ENCODE peak calls at places on chromosome 16, in four cellular contexts. One of them, this sample, is unnamed.

GRCh38 chr16:87492721-87493554 is at the start of gene ZCCHC14:
- DNase-seq in heart right ventricle: peak
- DNase-seq in GM23248: peak
- DNase-seq in HepG2: peak
- DNase-seq in this sample: peak

GRCh38 chr16:78126662-78127061 is 27.2 kb downstream of the WWOX start:
- DNase-seq in heart right ventricle: no peak
- DNase-seq in GM23248: no peak
- DNase-seq in HepG2: no peak
- DNase-seq in this sample: no peak

GRCh38 chr16:28149016-28149888 is 62.5 kb downstream of the XPO6 start:
- DNase-seq in heart right ventricle: no peak
- DNase-seq in GM23248: peak
- DNase-seq in HepG2: no peak
- DNase-seq in this sample: no peak

GRCh38 chr16:59459811-59460210 is 725.7 kb upstream of the GOT2 start:
- DNase-seq in heart right ventricle: no peak
- DNase-seq in GM23248: peak
- DNase-seq in HepG2: no peak
- DNase-seq in this sample: no peak

GRCh38 chr16:75064403-75065148 is 52.0 kb downstream of the LDHD start:
- DNase-seq in heart right ventricle: no peak
- DNase-seq in GM23248: no peak
- DNase-seq in HepG2: peak
- DNase-seq in this sample: no peak

GRCh38 chr16:54447606-54448440 is 161.2 kb upstream of the IRX3 start:
- DNase-seq in heart right ventricle: no peak
- DNase-seq in GM23248: peak
- DNase-seq in HepG2: no peak
- DNase-seq in this sample: no peak

GRCh38 chr16:84062734-84063640 is 20.4 kb upstream of the SLC38A8 start:
- DNase-seq in heart right ventricle: peak
- DNase-seq in GM23248: peak
- DNase-seq in HepG2: peak
- DNase-seq in this sample: no peak

GRCh38 chr16:57143125-57143965 is 42.5 kb downstream of the PSME3IP1 start:
- DNase-seq in heart right ventricle: no peak
- DNase-seq in GM23248: no peak
- DNase-seq in HepG2: no peak
- DNase-seq in this sample: no peak

GRCh38 chr16:23699100-23699499 is 13.9 kb downstream of the ERN2 start:
- DNase-seq in heart right ventricle: no peak
- DNase-seq in GM23248: no peak
- DNase-seq in HepG2: no peak
- DNase-seq in this sample: no peak

GRCh38 chr16:23114131-23114904 is 34.9 kb downstream of the USP31 start:
- DNase-seq in heart right ventricle: no peak
- DNase-seq in GM23248: no peak
- DNase-seq in HepG2: no peak
- DNase-seq in this sample: no peak

GRCh38 chr16:29777576-29778360 is at the start of gene ZG16:
- DNase-seq in heart right ventricle: no peak
- DNase-seq in GM23248: no peak
- DNase-seq in HepG2: no peak
- DNase-seq in this sample: no peak

GRCh38 chr16:35325936-35326335 is 1866.5 kb downstream of the TP53TG3F start:
- DNase-seq in heart right ventricle: no peak
- DNase-seq in GM23248: no peak
- DNase-seq in HepG2: no peak
- DNase-seq in this sample: no peak

GRCh38 chr16:86563489-86564345 is 2.9 kb upstream of the FOXC2 start:
- DNase-seq in heart right ventricle: peak
- DNase-seq in GM23248: peak
- DNase-seq in HepG2: peak
- DNase-seq in this sample: no peak

GRCh38 chr16:648071-648785 is 937 bp upstream of the WDR90 start:
- DNase-seq in heart right ventricle: no peak
- DNase-seq in GM23248: peak
- DNase-seq in HepG2: peak
- DNase-seq in this sample: no peak

GRCh38 chr16:27476240-27476639 is 73.5 kb downstream of the GTF3C1 start:
- DNase-seq in heart right ventricle: no peak
- DNase-seq in GM23248: no peak
- DNase-seq in HepG2: no peak
- DNase-seq in this sample: no peak

GRCh38 chr16:56910654-56911539 is 21.0 kb upstream of the HERPUD1 start:
- DNase-seq in heart right ventricle: no peak
- DNase-seq in GM23248: peak
- DNase-seq in HepG2: no peak
- DNase-seq in this sample: no peak

GRCh38 chr16:4309833-4310266 is 6.0 kb upstream of the GLIS2 start:
- DNase-seq in heart right ventricle: peak
- DNase-seq in GM23248: peak
- DNase-seq in HepG2: peak
- DNase-seq in this sample: peak

GRCh38 chr16:14004031-14004718 is 66.9 kb upstream of the MRTFB start:
- DNase-seq in heart right ventricle: peak
- DNase-seq in GM23248: no peak
- DNase-seq in HepG2: no peak
- DNase-seq in this sample: no peak

GRCh38 chr16:89606006-89606405 is 7.4 kb upstream of the DPEP1 start:
- DNase-seq in heart right ventricle: no peak
- DNase-seq in GM23248: no peak
- DNase-seq in HepG2: no peak
- DNase-seq in this sample: peak

GRCh38 chr16:26765087-26765486 is 301.6 kb upstream of the C16orf82 start:
- DNase-seq in heart right ventricle: no peak
- DNase-seq in GM23248: peak
- DNase-seq in HepG2: peak
- DNase-seq in this sample: no peak

GRCh38 chr16:67017810-67018488 is 11.0 kb upstream of the CBFB start:
- DNase-seq in heart right ventricle: peak
- DNase-seq in GM23248: peak
- DNase-seq in HepG2: peak
- DNase-seq in this sample: peak

GRCh38 chr16:4979164-4979563 is 21.0 kb downstream of the SEC14L5 start:
- DNase-seq in heart right ventricle: no peak
- DNase-seq in GM23248: no peak
- DNase-seq in HepG2: no peak
- DNase-seq in this sample: no peak

GRCh38 chr16:3274490-3274889 is 8.8 kb upstream of the ZNF263 start:
- DNase-seq in heart right ventricle: no peak
- DNase-seq in GM23248: no peak
- DNase-seq in HepG2: peak
- DNase-seq in this sample: no peak

GRCh38 chr16:76913046-76913445 is 277.9 kb upstream of the MON1B start:
- DNase-seq in heart right ventricle: no peak
- DNase-seq in GM23248: peak
- DNase-seq in HepG2: no peak
- DNase-seq in this sample: no peak

GRCh38 chr16:27400751-27401620 is 988 bp upstream of the IL21R start:
- DNase-seq in heart right ventricle: no peak
- DNase-seq in GM23248: peak
- DNase-seq in HepG2: no peak
- DNase-seq in this sample: no peak

GRCh38 chr16:17369441-17369951 is 101.3 kb downstream of the XYLT1 start:
- DNase-seq in heart right ventricle: peak
- DNase-seq in GM23248: no peak
- DNase-seq in HepG2: no peak
- DNase-seq in this sample: no peak

GRCh38 chr16:57165923-57166322 is 19.9 kb downstream of the PSME3IP1 start:
- DNase-seq in heart right ventricle: no peak
- DNase-seq in GM23248: no peak
- DNase-seq in HepG2: no peak
- DNase-seq in this sample: no peak

GRCh38 chr16:14106961-14107360 is 35.8 kb downstream of the MRTFB start:
- DNase-seq in heart right ventricle: no peak
- DNase-seq in GM23248: no peak
- DNase-seq in HepG2: no peak
- DNase-seq in this sample: no peak

GRCh38 chr16:72501739-72502653 is 330.0 kb upstream of the PMFBP1 start:
- DNase-seq in heart right ventricle: peak
- DNase-seq in GM23248: peak
- DNase-seq in HepG2: peak
- DNase-seq in this sample: no peak

GRCh38 chr16:3094289-3095027 is 4.6 kb downstream of the ZSCAN10 start:
- DNase-seq in heart right ventricle: no peak
- DNase-seq in GM23248: peak
- DNase-seq in HepG2: peak
- DNase-seq in this sample: no peak

GRCh38 chr16:22659933-22660332 is 149.2 kb downstream of the NPIPB5 start:
- DNase-seq in heart right ventricle: no peak
- DNase-seq in GM23248: no peak
- DNase-seq in HepG2: no peak
- DNase-seq in this sample: no peak

GRCh38 chr16:26795184-26795583 is 271.5 kb upstream of the C16orf82 start:
- DNase-seq in heart right ventricle: no peak
- DNase-seq in GM23248: no peak
- DNase-seq in HepG2: no peak
- DNase-seq in this sample: no peak

GRCh38 chr16:82329504-82330192 is 159.6 kb upstream of the MPHOSPH6 start:
- DNase-seq in heart right ventricle: no peak
- DNase-seq in GM23248: no peak
- DNase-seq in HepG2: peak
- DNase-seq in this sample: no peak

GRCh38 chr16:17377360-17378324 is 93.1 kb downstream of the XYLT1 start:
- DNase-seq in heart right ventricle: no peak
- DNase-seq in GM23248: peak
- DNase-seq in HepG2: no peak
- DNase-seq in this sample: no peak

GRCh38 chr16:23274968-23275367 is 27.1 kb upstream of the SCNN1B start:
- DNase-seq in heart right ventricle: no peak
- DNase-seq in GM23248: no peak
- DNase-seq in HepG2: peak
- DNase-seq in this sample: no peak

DNA sequence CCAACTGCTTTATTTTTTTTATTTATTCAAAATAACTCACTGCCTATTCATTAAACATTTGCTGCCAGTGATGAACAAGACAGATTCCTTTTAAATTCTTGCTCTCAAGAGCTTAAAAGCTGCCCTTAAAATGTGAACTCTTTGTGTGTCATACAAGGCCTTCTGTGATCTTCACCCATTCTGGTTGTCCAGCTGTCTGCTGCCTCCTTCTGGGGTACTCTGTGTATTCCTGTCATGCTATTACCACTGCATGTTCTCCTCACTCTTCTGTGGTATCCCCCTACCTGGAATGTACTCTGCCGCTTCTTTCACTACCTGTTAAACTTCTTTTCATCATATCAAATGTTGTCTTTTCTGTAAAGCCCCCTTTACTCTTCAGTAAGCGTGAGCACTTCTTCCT is 165.8 kb downstream of the CHD9 start:
- DNase-seq in heart right ventricle: no peak
- DNase-seq in GM23248: peak
- DNase-seq in HepG2: peak
- DNase-seq in this sample: no peak
- H3K4me3 ChIP-seq in heart right ventricle: no peak
- H3K4me3 ChIP-seq in GM23248: no peak
- H3K4me3 ChIP-seq in HepG2: no peak
- H3K4me3 ChIP-seq in this sample: no peak

DNA sequence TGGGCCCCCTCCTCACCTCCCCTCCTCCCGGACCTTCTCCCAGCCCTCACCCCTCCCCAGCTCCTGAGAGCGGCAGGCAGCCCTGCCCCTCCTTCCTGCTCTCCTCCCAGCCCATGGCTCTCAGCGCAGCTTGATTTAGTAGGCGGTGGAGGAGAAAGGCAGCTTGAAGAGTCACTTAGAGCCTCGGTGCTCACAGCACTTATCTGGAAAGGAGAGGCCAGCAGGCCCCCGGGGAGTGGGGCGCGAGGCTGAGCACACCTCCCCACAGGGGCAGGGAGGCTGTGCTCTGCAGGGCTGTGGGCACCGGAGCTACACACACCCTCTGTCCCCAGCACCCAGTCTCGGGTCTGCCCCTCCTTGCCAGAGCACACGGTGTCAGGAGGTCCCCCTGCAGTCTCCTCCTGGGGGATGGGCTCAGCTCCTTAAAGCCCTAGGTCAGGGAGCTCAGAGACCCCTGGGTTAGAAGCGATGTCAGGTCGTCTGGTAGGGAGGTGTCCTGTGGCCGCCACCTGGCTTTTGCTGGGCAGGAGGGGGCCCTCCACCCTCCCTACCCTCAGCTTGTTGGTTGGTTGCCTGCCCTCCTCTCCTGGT is 151.2 kb upstream of the GSE1 start:
- DNase-seq in heart right ventricle: peak
- DNase-seq in GM23248: peak
- DNase-seq in HepG2: no peak
- DNase-seq in this sample: no peak
- H3K27ac ChIP-seq in heart right ventricle: peak
- H3K27ac ChIP-seq in GM23248: peak
- H3K27ac ChIP-seq in HepG2: no peak
- H3K27ac ChIP-seq in this sample: no peak

GRCh38 chr16:11109551-11109950 is 146.5 kb downstream of the SOCS1 start:
- DNase-seq in heart right ventricle: no peak
- DNase-seq in GM23248: no peak
- DNase-seq in HepG2: no peak
- DNase-seq in this sample: no peak
- H3K4me3 ChIP-seq in heart right ventricle: no peak
- H3K4me3 ChIP-seq in GM23248: no peak
- H3K4me3 ChIP-seq in HepG2: no peak
- H3K4me3 ChIP-seq in this sample: no peak

DNA sequence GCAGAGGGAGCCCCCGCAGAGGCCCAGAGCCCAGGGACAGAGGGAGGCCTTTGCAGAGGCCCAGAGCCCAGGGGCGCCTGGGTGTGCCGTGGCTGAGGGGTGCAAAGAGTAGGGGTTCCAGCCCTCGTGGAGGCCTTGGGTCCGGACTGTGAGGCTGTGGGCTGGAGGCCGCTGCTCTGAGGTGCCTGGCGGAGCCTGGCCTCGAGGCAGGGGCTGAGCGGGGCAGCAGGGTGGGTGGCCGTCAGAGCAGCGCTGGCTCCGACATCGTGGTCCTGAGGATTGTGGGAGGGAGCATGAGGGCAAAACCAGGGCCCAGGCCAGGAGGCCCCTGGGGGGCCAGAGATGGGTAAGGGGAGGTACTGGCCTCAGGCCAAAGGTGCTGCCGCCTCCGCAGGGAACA is 33.4 kb downstream of the TSC2 start:
- DNase-seq in heart right ventricle: no peak
- DNase-seq in GM23248: no peak
- DNase-seq in HepG2: no peak
- DNase-seq in this sample: no peak
- H3K27ac ChIP-seq in heart right ventricle: peak
- H3K27ac ChIP-seq in GM23248: no peak
- H3K27ac ChIP-seq in HepG2: no peak
- H3K27ac ChIP-seq in this sample: no peak

GRCh38 chr16:68238029-68238345 is 2.1 kb upstream of the ESRP2 start:
- DNase-seq in heart right ventricle: no peak
- DNase-seq in GM23248: no peak
- DNase-seq in HepG2: no peak
- DNase-seq in this sample: no peak
- H3K4me3 ChIP-seq in heart right ventricle: peak
- H3K4me3 ChIP-seq in GM23248: peak
- H3K4me3 ChIP-seq in HepG2: no peak
- H3K4me3 ChIP-seq in this sample: peak